ENCODE peak calls at places on chromosome 20, in four cellular contexts. Y, C, J and W are unnamed samples.

GRCh38 chr20:41218466-41218865 is 81.1 kb downstream of the PLCG1 start:
- DNase-seq in J (no peak), C (no peak), Y (no peak), W (no peak)

GRCh38 chr20:40416274-40416673 is 272.8 kb downstream of the MAFB start:
- DNase-seq in Y (no peak), C (no peak), J (no peak), W (no peak)

GRCh38 chr20:38842558-38842981 is 37.1 kb downstream of the PPP1R16B start:
- DNase-seq in C (no peak), Y (no peak), J (peak), W (no peak)

GRCh38 chr20:38680492-38681118 is 43.7 kb upstream of the SLC32A1 start:
- DNase-seq in J (no peak), Y (peak), C (peak), W (peak)

GRCh38 chr20:46701986-46702385 is 7.5 kb upstream of the SLC2A10 start:
- DNase-seq in C (no peak), J (no peak), Y (no peak), W (no peak)

GRCh38 chr20:62165762-62166399 is 16.9 kb upstream of the MTG2 start:
- DNase-seq in Y (no peak), J (no peak), C (no peak), W (no peak)

GRCh38 chr20:40959325-40960092 is 69.1 kb upstream of the TOP1 start:
- DNase-seq in Y (no peak), J (no peak), C (no peak), W (no peak)

GRCh38 chr20:40687384-40688128 is 1.5 kb downstream of the MAFB start:
- DNase-seq in C (no peak), J (no peak), Y (no peak), W (peak)

GRCh38 chr20:17794400-17794799 is 94.6 kb downstream of the BANF2 start:
- DNase-seq in J (no peak), Y (no peak), C (no peak), W (no peak)

GRCh38 chr20:59822291-59823029 is 111.0 kb downstream of the SYCP2 start:
- DNase-seq in Y (no peak), C (no peak), J (no peak), W (no peak)

GRCh38 chr20:57613481-57613921 is 6.7 kb downstream of the ZBP1 start:
- DNase-seq in C (no peak), J (no peak), Y (no peak), W (no peak)

GRCh38 chr20:58514321-58515239 is 619 bp downstream of the APCDD1L start:
- DNase-seq in Y (no peak), J (no peak), C (no peak), W (peak)

GRCh38 chr20:49283176-49283702 is 5.4 kb upstream of the ZNFX1 start:
- DNase-seq in C (no peak), J (no peak), Y (no peak), W (no peak)

GRCh38 chr20:41956316-41957050 is 338.3 kb upstream of the CHD6 start:
- DNase-seq in C (peak), Y (peak), J (no peak), W (peak)

GRCh38 chr20:35730583-35731468 is 11.2 kb downstream of the RBM39 start:
- DNase-seq in J (no peak), C (no peak), Y (no peak), W (no peak)

GRCh38 chr20:3753098-3753497 is 14.5 kb downstream of the ADISSP start:
- DNase-seq in J (no peak), C (peak), Y (peak), W (peak)

GRCh38 chr20:63333241-63333836 is 27.8 kb downstream of the CHRNA4 start:
- DNase-seq in C (no peak), J (no peak), Y (no peak), W (no peak)

GRCh38 chr20:63330940-63331339 is 30.2 kb downstream of the CHRNA4 start:
- DNase-seq in J (no peak), Y (no peak), C (no peak), W (peak)

GRCh38 chr20:63334356-63334755 is 26.8 kb downstream of the CHRNA4 start:
- DNase-seq in J (no peak), C (no peak), Y (no peak), W (no peak)

GRCh38 chr20:63331741-63332400 is 29.3 kb downstream of the CHRNA4 start:
- DNase-seq in Y (no peak), C (no peak), J (no peak), W (no peak)

DNA sequence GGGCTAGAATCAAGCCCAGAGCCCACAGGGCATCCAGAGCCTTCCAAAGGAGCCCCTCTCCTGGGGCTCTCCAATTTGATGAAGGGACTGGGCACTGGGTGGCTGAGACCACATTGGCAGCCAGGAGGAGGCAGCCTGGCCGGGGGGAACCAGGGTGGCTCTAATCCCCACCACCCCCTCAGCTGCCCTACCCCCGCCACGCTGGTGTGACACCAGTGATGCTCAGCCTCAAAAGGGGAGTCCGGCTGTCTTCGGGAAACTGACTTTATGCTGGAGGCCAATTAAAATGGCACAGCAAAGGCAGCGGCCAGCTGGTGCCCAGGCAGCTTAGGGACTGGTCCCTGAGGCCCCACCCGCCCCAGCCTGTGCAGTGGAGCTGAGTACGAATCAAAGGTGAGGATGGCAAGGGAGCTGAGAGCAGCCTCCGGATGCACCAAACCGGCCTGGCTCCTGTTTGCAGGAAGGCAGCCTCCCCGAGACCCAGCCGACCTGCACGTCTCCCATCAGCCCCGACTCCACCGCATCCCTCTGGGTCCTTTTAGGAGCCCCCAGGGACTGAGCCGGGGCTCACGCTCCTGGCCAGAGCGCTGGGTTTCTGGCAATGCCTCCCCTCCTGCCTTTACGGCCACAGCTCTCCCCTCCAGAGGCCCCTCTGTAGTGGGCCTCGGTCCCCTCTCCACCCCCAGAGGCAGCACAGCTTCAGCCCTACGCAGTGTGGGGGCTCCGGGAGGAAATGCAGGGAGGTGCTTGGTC is 28.5 kb downstream of the CHRNA4 start:
- DNase-seq in J (no peak), Y (no peak), C (no peak), W (no peak)
- TF ChIP-seq TCF7 in J (no peak), Y (no peak), C (no peak), W (no peak)

GRCh38 chr20:25243416-25243979 is 4.4 kb upstream of the PYGB start:
- DNase-seq in C (no peak), J (no peak), Y (no peak), W (no peak)
- TF ChIP-seq CREM in C (no peak), J (no peak), Y (no peak), W (no peak)

DNA sequence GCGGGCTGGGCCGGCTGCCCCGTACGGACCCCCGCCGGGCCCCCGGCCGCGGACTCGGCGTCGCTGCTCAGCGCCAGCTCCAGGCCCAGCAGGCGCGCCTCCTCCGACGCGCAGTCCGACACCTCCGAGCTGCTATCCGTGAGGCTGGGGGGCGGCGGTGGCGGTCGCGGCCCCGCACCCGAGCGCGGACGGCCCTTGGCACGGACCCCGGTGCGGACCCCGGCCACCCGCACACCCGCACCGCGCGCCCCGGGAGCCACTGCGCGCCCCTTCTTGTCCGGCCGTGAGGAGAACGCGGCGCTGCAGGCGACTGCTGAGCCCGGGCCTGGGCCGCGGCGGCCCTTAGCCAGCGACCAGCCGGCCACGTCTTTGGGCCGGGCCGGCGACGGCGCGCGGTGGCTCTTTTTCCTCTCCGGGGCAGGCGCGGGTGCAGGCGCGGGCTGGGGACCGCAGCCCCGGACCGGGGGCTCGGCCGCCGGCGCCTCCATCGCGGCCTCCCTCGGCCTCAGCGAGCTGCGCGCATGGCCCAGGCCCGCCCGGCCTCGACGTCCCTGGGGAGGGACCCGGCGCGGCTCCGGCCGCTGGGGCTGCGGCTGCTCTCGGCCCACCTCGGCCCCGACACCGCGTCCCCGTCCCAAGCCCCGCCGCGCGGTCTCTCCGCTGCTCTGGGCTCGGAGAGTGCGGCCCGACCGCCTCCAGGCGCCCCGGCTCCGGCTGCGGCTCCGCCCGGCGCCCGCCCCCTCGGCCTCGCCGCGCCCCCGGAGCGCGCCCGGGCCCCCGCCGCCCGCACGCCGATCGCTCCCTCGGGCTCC is 12.9 kb upstream of the TLDC2 start:
- DNase-seq in Y (no peak), C (no peak), J (no peak), W (peak)
- TF ChIP-seq TCF7 in Y (no peak), C (no peak), J (no peak), W (no peak)

GRCh38 chr20:50805349-50805684 is 10.5 kb downstream of the BCAS4 start:
- DNase-seq in Y (no peak), C (no peak), J (no peak), W (no peak)
- TF ChIP-seq CREM in Y (no peak), C (no peak), J (no peak), W (no peak)

DNA sequence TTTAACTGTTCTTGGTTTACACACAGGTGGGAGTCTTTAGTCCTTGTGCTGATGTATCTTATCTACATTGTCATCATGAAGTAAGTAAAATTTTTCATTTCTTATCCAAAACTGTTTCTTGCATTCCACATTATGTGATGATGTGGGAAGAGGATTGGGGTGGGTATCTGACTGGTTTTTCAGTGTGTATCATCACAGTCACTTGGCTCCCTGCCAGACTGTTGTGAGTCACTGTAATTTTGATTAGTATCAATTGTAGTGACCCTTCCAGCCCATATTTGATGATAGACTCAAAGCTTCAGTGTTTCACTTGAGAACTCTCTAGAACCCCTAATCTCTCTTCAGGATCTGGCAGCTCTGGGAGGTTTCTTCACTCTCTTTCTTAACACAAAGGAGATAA is 84.5 kb upstream of the RIN2 start:
- DNase-seq in Y (no peak), C (no peak), J (no peak), W (no peak)
- TF ChIP-seq TCF7 in Y (no peak), C (no peak), J (no peak), W (no peak)

GRCh38 chr20:671252-672030 is 4.2 kb downstream of the SCRT2 start:
- DNase-seq in Y (no peak), J (no peak), C (peak), W (no peak)
- TF ChIP-seq CREM in Y (no peak), J (no peak), C (peak), W (no peak)